ENCODE peak calls at places on chromosomes 5 and 9, in four cellular contexts. J is K562, T is HCT116, C is H1. B is an unnamed sample.

GRCh38 chr5:81420039-81420667 is 26.2 kb upstream of the ACOT12 start:
- DNase-seq in J (no peak), T (peak; percentile 74), C (no peak), B (no peak)

GRCh38 chr5:91018185-91018584 is 364.9 kb downstream of the ARRDC3 start:
- DNase-seq in J (no peak), T (no peak), C (no peak), B (no peak)

GRCh38 chr9:127970401-127971313 is 10.1 kb downstream of the EEIG1 start:
- DNase-seq in J (no peak), T (no peak), C (no peak), B (no peak)

GRCh38 chr5:38509185-38509584 is 47.3 kb downstream of the LIFR start:
- DNase-seq in J (no peak), T (no peak), C (no peak), B (no peak)

GRCh38 chr9:127314911-127315310 is 50.3 kb downstream of the GARNL3 start:
- DNase-seq in J (no peak), T (no peak), C (no peak), B (no peak)

GRCh38 chr5:40716590-40716989 is 36.9 kb downstream of the PTGER4 start:
- DNase-seq in J (no peak), T (no peak), C (no peak), B (no peak)

GRCh38 chr5:179866241-179867078 is 7.8 kb upstream of the MRNIP start:
- DNase-seq in J (no peak), T (no peak), C (no peak), B (no peak)

GRCh38 chr9:37996050-37996811 is 72.8 kb downstream of the SHB start:
- DNase-seq in J (no peak), T (no peak), C (no peak), B (no peak)

GRCh38 chr5:127988149-127988755 is 95.3 kb upstream of the SLC12A2 start:
- DNase-seq in J (no peak), T (peak; percentile 48), C (no peak), B (no peak)

GRCh38 chr5:68024426-68024825 is 191.1 kb upstream of the PIK3R1 start:
- DNase-seq in J (no peak), T (no peak), C (no peak), B (no peak)

GRCh38 chr5:67318746-67319145 is 122.1 kb upstream of the CD180 start:
- DNase-seq in J (no peak), T (no peak), C (no peak), B (no peak)

GRCh38 chr9:79611091-79611614 is 39.4 kb downstream of the TLE4 start:
- DNase-seq in J (no peak), T (no peak), C (no peak), B (no peak)

GRCh38 chr5:71924980-71925379 is 182.3 kb upstream of the MAP1B start:
- DNase-seq in J (no peak), T (no peak), C (no peak), B (no peak)

GRCh38 chr5:138458353-138458752 is 6.9 kb upstream of the EGR1 start:
- DNase-seq in J (no peak), T (no peak), C (no peak), B (no peak)

GRCh38 chr5:117652001-117652639 is 1077.5 kb upstream of the SEMA6A start:
- DNase-seq in J (no peak), T (no peak), C (no peak), B (no peak)

GRCh38 chr5:159913048-159913447 is 3.2 kb upstream of the ADRA1B start:
- DNase-seq in J (no peak), T (no peak), C (no peak), B (no peak)

GRCh38 chr5:2068515-2068914 is 185.8 kb upstream of the IRX4 start:
- DNase-seq in J (no peak), T (no peak), C (no peak), B (no peak)

GRCh38 chr5:60287174-60287771 is 393.7 kb upstream of the PDE4D start:
- DNase-seq in J (peak; percentile 34), T (peak; percentile 75), C (peak; percentile 68), B (peak; percentile 71)

GRCh38 chr5:168328804-168329203 is 37.4 kb downstream of the WWC1 start:
- DNase-seq in J (no peak), T (no peak), C (peak; percentile 69), B (peak; percentile 59)

GRCh38 chr5:180208435-180209081 is 453 bp downstream of the RASGEF1C start:
- DNase-seq in J (peak; percentile 85), T (no peak), C (peak; percentile 67), B (no peak)

GRCh38 chr5:14510156-14510734 is 71.3 kb upstream of the OTULINL start:
- DNase-seq in J (no peak), T (no peak), C (no peak), B (no peak)

GRCh38 chr5:88384901-88385300 is 116.3 kb upstream of the TMEM161B start:
- DNase-seq in J (no peak), T (no peak), C (no peak), B (no peak)

GRCh38 chr5:76716456-76717157 is 681 bp downstream of the F2R start:
- DNase-seq in J (peak; percentile 44), T (no peak), C (peak; percentile 54), B (no peak)

GRCh38 chr5:80739898-80740297 is 85.1 kb upstream of the DHFR start:
- DNase-seq in J (no peak), T (no peak), C (no peak), B (no peak)

GRCh38 chr9:73049280-73049679 is 96.4 kb upstream of the ALDH1A1 start:
- DNase-seq in J (no peak), T (no peak), C (no peak), B (no peak)

GRCh38 chr9:9855503-9856078 is 757.2 kb downstream of the PTPRD start:
- DNase-seq in J (no peak), T (no peak), C (no peak), B (no peak)

GRCh38 chr9:93064392-93065124 is 6.1 kb downstream of the SUSD3 start:
- DNase-seq in J (peak; percentile 44), T (no peak), C (no peak), B (no peak)
- TF ChIP-seq YY1 in J (no peak), T (no peak), C (no peak), B (no peak)

DNA sequence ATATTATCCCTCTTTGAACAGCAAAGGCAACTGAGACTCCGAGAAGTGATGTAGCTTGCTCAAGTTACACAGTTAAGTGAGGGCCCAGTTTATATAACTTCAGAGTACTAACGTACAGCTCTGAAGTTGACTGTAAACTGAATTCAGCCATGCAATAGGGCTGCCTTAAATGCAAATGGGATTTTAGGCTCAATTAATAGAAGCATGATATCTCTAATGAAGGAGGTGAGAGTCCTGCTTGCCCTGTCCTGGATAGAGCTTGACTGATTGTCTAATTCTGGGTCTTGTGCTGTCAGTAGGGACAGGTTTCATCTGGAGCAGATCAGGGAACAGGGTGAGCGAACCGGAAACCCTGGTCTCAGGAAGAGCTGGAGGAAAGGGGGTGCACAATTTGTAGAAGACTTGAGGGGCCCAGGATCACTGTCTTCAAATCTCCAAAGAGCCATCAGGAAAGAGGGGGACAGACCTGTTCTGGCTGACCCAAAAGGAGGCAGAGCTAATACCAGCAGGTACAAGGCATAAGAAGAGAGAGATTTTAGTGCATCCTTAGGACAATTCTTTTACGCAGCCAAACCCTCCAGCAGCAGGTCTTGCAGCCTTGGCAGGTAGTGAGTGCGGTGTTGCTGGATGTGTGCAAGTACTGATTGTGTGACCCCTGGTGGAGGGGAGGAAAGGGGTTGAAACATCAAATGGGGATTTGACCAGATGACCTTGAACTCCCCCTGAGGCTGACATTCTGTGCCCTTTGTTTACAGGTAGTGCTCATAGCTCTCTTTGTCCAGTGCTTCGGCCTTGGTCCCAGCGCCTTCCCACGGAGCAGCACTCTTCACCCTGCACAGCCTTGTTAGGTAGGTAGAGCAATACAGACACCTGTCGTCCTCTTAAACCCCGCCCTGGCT is 13.0 kb downstream of the GSN start:
- DNase-seq in J (no peak), T (no peak), C (no peak), B (no peak)
- H3K4me1 ChIP-seq in J (peaks cover 50% of the 10 kb centered on the region), T (peaks cover 84% of the 10 kb centered on the region), C (peaks cover 4% of the 10 kb centered on the region), B (peaks cover 37% of the 10 kb centered on the region)

GRCh38 chr9:107690026-107690425 is 200.5 kb upstream of the KLF4 start:
- DNase-seq in J (no peak), T (no peak), C (no peak), B (no peak)
- TF ChIP-seq ZNF274 in J (no peak), T (no peak), C (no peak), B (no peak)

DNA sequence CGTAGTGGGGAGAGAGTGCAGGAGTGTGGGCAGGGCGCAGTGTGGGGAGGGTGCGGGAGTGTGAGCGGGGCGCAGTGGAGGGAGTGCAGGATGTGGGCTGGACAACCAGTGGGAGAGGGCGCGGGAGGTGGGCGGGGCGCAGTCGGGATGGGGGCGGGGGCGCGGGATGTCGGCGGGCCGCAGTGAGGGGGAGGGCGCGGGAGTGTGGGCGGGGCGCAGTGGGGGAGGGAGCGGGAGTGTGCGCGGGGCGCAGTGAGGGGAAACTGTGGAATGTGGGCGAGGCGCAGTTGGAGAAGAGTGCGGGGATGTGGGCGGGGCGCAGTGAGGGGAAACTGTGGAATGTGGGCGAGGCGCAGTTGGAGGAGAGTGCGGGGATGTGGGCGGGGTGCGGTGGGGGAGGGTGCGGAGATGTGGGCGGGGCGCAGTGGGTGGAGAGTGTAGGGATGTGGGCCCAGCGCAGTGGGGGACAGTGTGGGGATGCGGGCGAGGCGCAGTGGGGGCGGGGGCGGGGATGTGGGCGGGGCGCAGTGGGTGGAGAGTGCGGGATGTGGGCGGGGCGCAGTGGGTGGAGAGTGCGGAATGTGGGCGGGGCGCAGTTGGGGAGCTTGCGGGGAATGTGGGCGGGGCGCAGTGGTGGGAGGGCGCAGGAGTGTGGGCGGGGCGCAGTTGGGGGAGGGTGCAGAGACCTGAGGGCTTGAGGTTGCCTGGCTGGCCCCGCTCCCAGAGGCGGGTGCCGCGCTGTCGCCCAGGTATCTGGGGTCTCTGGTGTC is at the start of gene NXNL2:
- DNase-seq in J (peak; percentile 90), T (peak; percentile 64), C (peak; percentile 96), B (peak; percentile 89)
- TF ChIP-seq YY1 in J (no peak), T (no peak), C (no peak), B (no peak)

DNA sequence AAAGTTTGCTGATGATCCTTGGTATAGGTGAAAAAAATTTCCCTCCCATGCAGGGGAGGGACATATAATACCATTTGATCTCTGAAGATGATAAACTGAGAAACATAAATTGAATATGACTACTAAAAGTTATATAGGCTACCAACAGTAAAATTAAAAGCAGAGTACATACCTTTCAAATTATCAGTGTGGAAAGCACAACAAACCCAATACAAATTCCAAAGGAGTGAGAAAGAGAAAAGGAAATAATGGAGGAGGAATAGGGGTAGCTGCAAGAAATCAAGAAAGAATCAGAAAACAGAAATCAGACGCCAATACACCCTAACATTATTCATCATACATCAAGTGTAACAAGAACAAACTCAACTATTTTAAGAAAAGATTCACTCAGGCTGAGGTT is 17.7 kb downstream of the GNAQ start:
- DNase-seq in J (no peak), T (no peak), C (no peak), B (no peak)
- H3K4me1 ChIP-seq in J (no peaks in the 10 kb centered on the region), T (no peaks in the 10 kb centered on the region), C (no peaks in the 10 kb centered on the region), B (no peaks in the 10 kb centered on the region)

GRCh38 chr9:126225611-126226609 is 100.7 kb upstream of the MVB12B start:
- DNase-seq in J (no peak), T (no peak), C (no peak), B (no peak)
- TF ChIP-seq ZNF274 in J (no peak), T (no peak), C (no peak), B (no peak)